ENCODE peak calls at places on chromosomes 2 and 18, in four cellular contexts. One of them, this sample, is unnamed.

GRCh38 chr2:212033888-212034287 is 504.7 kb downstream of the ERBB4 start:
- DNase-seq in esophagus muscularis mucosa: no peak
- DNase-seq in fibroblast of pulmonary artery: no peak
- DNase-seq in mucosa of descending colon: no peak
- DNase-seq in this sample: no peak

GRCh38 chr2:217798743-217799552 is 203.8 kb downstream of the TNS1 start:
- DNase-seq in esophagus muscularis mucosa: no peak
- DNase-seq in fibroblast of pulmonary artery: no peak
- DNase-seq in mucosa of descending colon: no peak
- DNase-seq in this sample: no peak

GRCh38 chr2:63866009-63866709 is 24.5 kb downstream of the UGP2 start:
- DNase-seq in esophagus muscularis mucosa: no peak
- DNase-seq in fibroblast of pulmonary artery: no peak
- DNase-seq in mucosa of descending colon: no peak
- DNase-seq in this sample: no peak

GRCh38 chr2:38149533-38149932 is 73.6 kb upstream of the CYP1B1 start:
- DNase-seq in esophagus muscularis mucosa: no peak
- DNase-seq in fibroblast of pulmonary artery: no peak
- DNase-seq in mucosa of descending colon: no peak
- DNase-seq in this sample: no peak

GRCh38 chr2:172416447-172417058 is 10.8 kb upstream of the ITGA6 start:
- DNase-seq in esophagus muscularis mucosa: no peak
- DNase-seq in fibroblast of pulmonary artery: no peak
- DNase-seq in mucosa of descending colon: no peak
- DNase-seq in this sample: no peak

GRCh38 chr2:234463626-234464290 is 33.1 kb downstream of the ARL4C start:
- DNase-seq in esophagus muscularis mucosa: no peak
- DNase-seq in fibroblast of pulmonary artery: no peak
- DNase-seq in mucosa of descending colon: peak; percentile 41
- DNase-seq in this sample: no peak

GRCh38 chr2:186755066-186755465 is 61.2 kb downstream of the FAM171B start:
- DNase-seq in esophagus muscularis mucosa: no peak
- DNase-seq in fibroblast of pulmonary artery: peak; percentile 49
- DNase-seq in mucosa of descending colon: no peak
- DNase-seq in this sample: no peak

GRCh38 chr18:44474596-44474995 is 206.1 kb upstream of the SETBP1 start:
- DNase-seq in esophagus muscularis mucosa: no peak
- DNase-seq in fibroblast of pulmonary artery: no peak
- DNase-seq in mucosa of descending colon: no peak
- DNase-seq in this sample: no peak

GRCh38 chr18:46950064-46950656 is 32.8 kb downstream of the KATNAL2 start:
- DNase-seq in esophagus muscularis mucosa: no peak
- DNase-seq in fibroblast of pulmonary artery: peak; percentile 21
- DNase-seq in mucosa of descending colon: no peak
- DNase-seq in this sample: no peak

GRCh38 chr2:128808462-128809255 is 490.0 kb upstream of the HS6ST1 start:
- DNase-seq in esophagus muscularis mucosa: peak; percentile 64
- DNase-seq in fibroblast of pulmonary artery: peak; percentile 60
- DNase-seq in mucosa of descending colon: no peak
- DNase-seq in this sample: no peak

GRCh38 chr18:76544511-76545350 is 49.7 kb upstream of the ZNF516 start:
- DNase-seq in esophagus muscularis mucosa: no peak
- DNase-seq in fibroblast of pulmonary artery: no peak
- DNase-seq in mucosa of descending colon: no peak
- DNase-seq in this sample: no peak

GRCh38 chr18:59416818-59417217 is 57.8 kb upstream of the LMAN1 start:
- DNase-seq in esophagus muscularis mucosa: no peak
- DNase-seq in fibroblast of pulmonary artery: peak; percentile 17
- DNase-seq in mucosa of descending colon: no peak
- DNase-seq in this sample: no peak

GRCh38 chr2:152582081-152582480 is 135.2 kb downstream of the PRPF40A start:
- DNase-seq in esophagus muscularis mucosa: peak; percentile 5
- DNase-seq in fibroblast of pulmonary artery: no peak
- DNase-seq in mucosa of descending colon: no peak
- DNase-seq in this sample: no peak

GRCh38 chr2:218186355-218186766 is 19.6 kb upstream of the CXCR1 start:
- DNase-seq in esophagus muscularis mucosa: no peak
- DNase-seq in fibroblast of pulmonary artery: peak; percentile 81
- DNase-seq in mucosa of descending colon: peak; percentile 76
- DNase-seq in this sample: peak; percentile 62

GRCh38 chr2:28322887-28323483 is 69.7 kb upstream of the FOSL2 start:
- DNase-seq in esophagus muscularis mucosa: peak; percentile 66
- DNase-seq in fibroblast of pulmonary artery: peak; percentile 54
- DNase-seq in mucosa of descending colon: no peak
- DNase-seq in this sample: no peak

DNA sequence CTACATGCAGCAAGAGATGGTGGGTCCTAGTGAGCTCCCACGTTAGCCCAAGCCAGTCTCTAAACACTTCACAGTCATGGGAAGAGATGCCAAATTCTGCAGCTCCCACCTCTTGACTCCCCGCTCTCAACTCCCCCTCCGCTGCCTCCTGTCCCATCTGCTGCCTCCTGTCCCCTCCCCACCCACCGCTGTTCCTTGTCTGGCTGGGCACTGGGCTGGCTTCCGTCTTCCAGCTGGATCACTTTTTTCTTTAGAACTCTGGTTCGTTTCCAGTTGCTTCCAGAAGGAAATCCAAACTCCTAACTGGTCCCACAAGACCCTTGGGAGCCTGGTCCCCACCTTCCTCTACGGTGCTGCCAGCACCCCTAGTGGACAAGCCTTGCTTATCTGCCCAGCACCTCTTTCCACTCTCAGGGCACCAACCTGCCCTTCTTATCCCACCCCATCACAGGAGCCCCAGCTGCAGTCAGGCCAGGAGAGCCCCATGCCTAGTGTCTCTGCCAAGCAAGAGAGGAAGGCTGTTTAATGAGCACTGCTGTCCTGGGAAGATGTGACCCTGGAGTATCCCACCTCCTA is 12.1 kb upstream of the TWIST2 start:
- DNase-seq in esophagus muscularis mucosa: peak; percentile 89
- DNase-seq in fibroblast of pulmonary artery: no peak
- DNase-seq in mucosa of descending colon: no peak
- DNase-seq in this sample: no peak
- TF ChIP-seq CTCF in esophagus muscularis mucosa: no peak
- TF ChIP-seq CTCF in fibroblast of pulmonary artery: peak; percentile 30
- TF ChIP-seq CTCF in mucosa of descending colon: no peak
- TF ChIP-seq CTCF in this sample: no peak

DNA sequence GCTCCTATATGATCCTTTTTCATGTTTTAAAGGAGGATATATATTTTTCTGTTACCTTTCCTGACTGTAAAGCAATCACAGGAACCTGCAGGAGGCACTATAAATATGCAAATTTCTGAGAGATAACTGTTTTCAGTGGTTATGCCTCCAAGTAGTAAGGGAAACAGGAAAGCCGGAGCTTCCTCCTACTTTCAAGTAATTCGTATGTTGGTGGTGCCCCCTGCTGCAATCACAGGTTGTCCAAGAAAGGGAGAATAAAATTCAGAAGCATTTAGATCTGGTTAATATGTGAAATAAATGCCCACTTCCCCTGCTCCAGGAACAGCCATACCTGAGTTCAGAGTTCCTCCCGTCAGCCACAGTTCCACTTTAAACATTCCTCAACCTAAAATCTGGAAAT is 12.0 kb upstream of the BCL11A start:
- DNase-seq in esophagus muscularis mucosa: no peak
- DNase-seq in fibroblast of pulmonary artery: peak; percentile 45
- DNase-seq in mucosa of descending colon: no peak
- DNase-seq in this sample: no peak
- TF ChIP-seq CTCF in esophagus muscularis mucosa: peak; percentile 26
- TF ChIP-seq CTCF in fibroblast of pulmonary artery: peak; percentile 31
- TF ChIP-seq CTCF in mucosa of descending colon: no peak
- TF ChIP-seq CTCF in this sample: no peak

DNA sequence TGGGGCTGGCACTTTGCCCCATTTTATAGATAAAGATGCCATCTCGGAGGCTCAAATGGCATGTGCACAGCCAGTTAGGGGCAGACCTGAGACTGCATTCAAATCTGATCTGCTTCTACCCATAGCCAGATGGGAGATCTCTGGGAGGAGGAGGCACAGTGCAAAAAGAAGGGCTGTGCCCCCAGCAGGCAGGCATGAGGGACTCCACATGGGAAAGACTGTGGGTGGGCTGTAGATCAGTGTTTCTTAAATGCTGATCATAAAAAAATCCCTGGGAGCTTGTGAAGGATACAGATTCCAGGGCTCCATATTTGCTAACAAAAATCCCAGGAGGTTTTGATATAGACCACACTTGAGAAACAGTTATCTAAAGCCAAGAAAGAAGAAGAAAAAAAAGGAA is 15.2 kb downstream of the PAX8 start:
- DNase-seq in esophagus muscularis mucosa: no peak
- DNase-seq in fibroblast of pulmonary artery: no peak
- DNase-seq in mucosa of descending colon: no peak
- DNase-seq in this sample: no peak
- TF ChIP-seq CTCF in esophagus muscularis mucosa: no peak
- TF ChIP-seq CTCF in fibroblast of pulmonary artery: no peak
- TF ChIP-seq CTCF in mucosa of descending colon: no peak
- TF ChIP-seq CTCF in this sample: no peak

GRCh38 chr2:224366269-224366668 is 35.6 kb downstream of the FAM124B start:
- DNase-seq in esophagus muscularis mucosa: no peak
- DNase-seq in fibroblast of pulmonary artery: peak; percentile 10
- DNase-seq in mucosa of descending colon: no peak
- DNase-seq in this sample: no peak

GRCh38 chr2:224359569-224359968 is 42.3 kb downstream of the FAM124B start:
- DNase-seq in esophagus muscularis mucosa: peak; percentile 50
- DNase-seq in fibroblast of pulmonary artery: peak; percentile 14
- DNase-seq in mucosa of descending colon: no peak
- DNase-seq in this sample: peak; percentile 42

GRCh38 chr2:224362094-224362493 is 39.8 kb downstream of the FAM124B start:
- DNase-seq in esophagus muscularis mucosa: no peak
- DNase-seq in fibroblast of pulmonary artery: no peak
- DNase-seq in mucosa of descending colon: no peak
- DNase-seq in this sample: no peak

GRCh38 chr2:224360801-224361251 is 41.1 kb downstream of the FAM124B start:
- DNase-seq in esophagus muscularis mucosa: no peak
- DNase-seq in fibroblast of pulmonary artery: no peak
- DNase-seq in mucosa of descending colon: no peak
- DNase-seq in this sample: no peak

GRCh38 chr2:224363281-224363680 is 38.6 kb downstream of the FAM124B start:
- DNase-seq in esophagus muscularis mucosa: no peak
- DNase-seq in fibroblast of pulmonary artery: no peak
- DNase-seq in mucosa of descending colon: no peak
- DNase-seq in this sample: no peak
- TF ChIP-seq CTCF in esophagus muscularis mucosa: no peak
- TF ChIP-seq CTCF in fibroblast of pulmonary artery: peak; percentile 11
- TF ChIP-seq CTCF in mucosa of descending colon: no peak
- TF ChIP-seq CTCF in this sample: no peak

GRCh38 chr2:55419514-55420243 is at the start of gene CCDC88A:
- DNase-seq in esophagus muscularis mucosa: peak; percentile 98
- DNase-seq in fibroblast of pulmonary artery: peak; percentile 98
- DNase-seq in mucosa of descending colon: peak; percentile 95
- DNase-seq in this sample: peak; percentile 99
- TF ChIP-seq CTCF in esophagus muscularis mucosa: no peak
- TF ChIP-seq CTCF in fibroblast of pulmonary artery: peak; percentile 17
- TF ChIP-seq CTCF in mucosa of descending colon: no peak
- TF ChIP-seq CTCF in this sample: no peak

DNA sequence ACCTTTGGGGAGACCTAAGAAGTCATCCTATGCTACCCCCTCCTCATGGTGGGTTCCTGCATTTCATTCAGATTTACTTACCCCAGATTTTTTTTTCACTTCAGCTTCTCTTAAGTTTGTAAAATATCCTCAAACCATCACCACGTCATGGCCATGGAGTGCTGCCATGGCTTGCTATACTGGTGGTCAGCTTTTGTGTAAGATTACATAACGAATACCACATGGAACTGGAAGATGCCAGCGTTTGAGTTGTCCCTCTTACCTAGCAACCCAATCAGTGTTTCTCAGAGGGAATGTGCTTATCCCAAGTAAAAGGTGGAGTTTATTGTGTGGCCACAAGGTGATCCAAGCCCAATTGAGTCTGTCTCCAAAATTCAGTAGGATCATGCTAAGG is 148.6 kb upstream of the ALPP start:
- DNase-seq in esophagus muscularis mucosa: no peak
- DNase-seq in fibroblast of pulmonary artery: peak; percentile 35
- DNase-seq in mucosa of descending colon: no peak
- DNase-seq in this sample: no peak
- TF ChIP-seq CTCF in esophagus muscularis mucosa: no peak
- TF ChIP-seq CTCF in fibroblast of pulmonary artery: no peak
- TF ChIP-seq CTCF in mucosa of descending colon: no peak
- TF ChIP-seq CTCF in this sample: no peak

DNA sequence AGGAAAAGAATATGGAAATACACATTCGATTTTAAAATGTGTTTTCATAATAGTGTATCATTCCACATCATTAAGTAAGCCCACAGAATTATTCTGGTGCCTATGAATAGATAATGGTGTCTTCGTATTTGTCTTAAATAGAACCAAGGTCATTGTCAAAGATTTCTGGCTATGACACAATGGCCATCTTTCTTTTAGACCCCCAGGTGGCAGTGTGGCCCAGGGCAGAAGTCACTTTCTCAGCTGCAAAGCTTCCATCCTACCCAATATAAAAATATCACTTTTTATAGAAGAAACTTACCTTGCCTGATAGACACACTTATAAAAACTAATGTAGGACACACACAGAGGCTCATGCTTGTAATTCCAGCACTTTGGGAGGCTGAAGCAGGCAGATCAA is 57.5 kb downstream of the ZRANB3 start:
- DNase-seq in esophagus muscularis mucosa: no peak
- DNase-seq in fibroblast of pulmonary artery: peak; percentile 52
- DNase-seq in mucosa of descending colon: no peak
- DNase-seq in this sample: peak; percentile 26
- TF ChIP-seq CTCF in esophagus muscularis mucosa: no peak
- TF ChIP-seq CTCF in fibroblast of pulmonary artery: peak; percentile 64
- TF ChIP-seq CTCF in mucosa of descending colon: no peak
- TF ChIP-seq CTCF in this sample: peak; percentile 44

GRCh38 chr18:36761186-36761698 is 67.6 kb downstream of the TPGS2 start:
- DNase-seq in esophagus muscularis mucosa: no peak
- DNase-seq in fibroblast of pulmonary artery: no peak
- DNase-seq in mucosa of descending colon: no peak
- DNase-seq in this sample: no peak
- TF ChIP-seq CTCF in esophagus muscularis mucosa: no peak
- TF ChIP-seq CTCF in fibroblast of pulmonary artery: no peak
- TF ChIP-seq CTCF in mucosa of descending colon: no peak
- TF ChIP-seq CTCF in this sample: no peak

GRCh38 chr2:36352711-36353110 is 2.9 kb upstream of the CRIM1 start:
- DNase-seq in esophagus muscularis mucosa: no peak
- DNase-seq in fibroblast of pulmonary artery: peak; percentile 78
- DNase-seq in mucosa of descending colon: no peak
- DNase-seq in this sample: no peak
- TF ChIP-seq CTCF in esophagus muscularis mucosa: no peak
- TF ChIP-seq CTCF in fibroblast of pulmonary artery: peak; percentile 21
- TF ChIP-seq CTCF in mucosa of descending colon: no peak
- TF ChIP-seq CTCF in this sample: no peak